ENCODE peak calls at places on chromosomes 12 and 14, in four cellular contexts. One of them, this sample, is unnamed.

GRCh38 chr12:1799068-1799881 is 21.1 kb upstream of the LRTM2 start:
- DNase-seq in K562: no peak
- DNase-seq in HCT116: no peak
- DNase-seq in Panc1: no peak
- DNase-seq in this sample: no peak

GRCh38 chr14:48857366-48857765 is 728.8 kb downstream of the RPS29 start:
- DNase-seq in K562: no peak
- DNase-seq in HCT116: no peak
- DNase-seq in Panc1: no peak
- DNase-seq in this sample: no peak

GRCh38 chr12:125145196-125145595 is 80.0 kb downstream of the AACS start:
- DNase-seq in K562: no peak
- DNase-seq in HCT116: no peak
- DNase-seq in Panc1: no peak
- DNase-seq in this sample: no peak

GRCh38 chr14:75123991-75124390 is 2.9 kb downstream of the NEK9 start:
- DNase-seq in K562: peak; percentile 38
- DNase-seq in HCT116: peak; percentile 46
- DNase-seq in Panc1: no peak
- DNase-seq in this sample: peak; percentile 30

GRCh38 chr14:79161576-79161975 is 991.4 kb downstream of the NRXN3 start:
- DNase-seq in K562: no peak
- DNase-seq in HCT116: no peak
- DNase-seq in Panc1: no peak
- DNase-seq in this sample: no peak

GRCh38 chr12:14322403-14322802 is 43.1 kb upstream of the ATF7IP start:
- DNase-seq in K562: no peak
- DNase-seq in HCT116: no peak
- DNase-seq in Panc1: no peak
- DNase-seq in this sample: no peak

GRCh38 chr14:96588410-96589249 is 86.4 kb downstream of the PAPOLA start:
- DNase-seq in K562: no peak
- DNase-seq in HCT116: no peak
- DNase-seq in Panc1: no peak
- DNase-seq in this sample: no peak

GRCh38 chr12:94812345-94812744 is 162.0 kb upstream of the TMCC3 start:
- DNase-seq in K562: no peak
- DNase-seq in HCT116: no peak
- DNase-seq in Panc1: no peak
- DNase-seq in this sample: no peak

GRCh38 chr12:99097170-99097569 is 452.1 kb downstream of the APAF1 start:
- DNase-seq in K562: no peak
- DNase-seq in HCT116: no peak
- DNase-seq in Panc1: no peak
- DNase-seq in this sample: no peak

GRCh38 chr12:27807063-27807703 is 27.1 kb upstream of the MANSC4 start:
- DNase-seq in K562: no peak
- DNase-seq in HCT116: no peak
- DNase-seq in Panc1: no peak
- DNase-seq in this sample: no peak

GRCh38 chr14:96847451-96847850 is 50.3 kb downstream of the VRK1 start:
- DNase-seq in K562: peak; percentile 17
- DNase-seq in HCT116: no peak
- DNase-seq in Panc1: no peak
- DNase-seq in this sample: no peak

GRCh38 chr12:43282106-43282505 is 269.9 kb downstream of the ADAMTS20 start:
- DNase-seq in K562: no peak
- DNase-seq in HCT116: peak; percentile 16
- DNase-seq in Panc1: no peak
- DNase-seq in this sample: no peak

GRCh38 chr14:68888883-68889282 is 90.2 kb downstream of the ACTN1 start:
- DNase-seq in K562: no peak
- DNase-seq in HCT116: no peak
- DNase-seq in Panc1: no peak
- DNase-seq in this sample: no peak
- H3K27ac ChIP-seq in K562: no peak overlapping the region
- H3K27ac ChIP-seq in HCT116: no peak overlapping the region
- H3K27ac ChIP-seq in Panc1: no peak overlapping the region
- H3K27ac ChIP-seq in this sample: no peak overlapping the region

GRCh38 chr12:84161296-84161695 is 751.3 kb downstream of the SLC6A15 start:
- DNase-seq in K562: no peak
- DNase-seq in HCT116: no peak
- DNase-seq in Panc1: no peak
- DNase-seq in this sample: no peak

GRCh38 chr12:84166812-84167211 is 745.8 kb downstream of the SLC6A15 start:
- DNase-seq in K562: no peak
- DNase-seq in HCT116: no peak
- DNase-seq in Panc1: no peak
- DNase-seq in this sample: no peak

DNA sequence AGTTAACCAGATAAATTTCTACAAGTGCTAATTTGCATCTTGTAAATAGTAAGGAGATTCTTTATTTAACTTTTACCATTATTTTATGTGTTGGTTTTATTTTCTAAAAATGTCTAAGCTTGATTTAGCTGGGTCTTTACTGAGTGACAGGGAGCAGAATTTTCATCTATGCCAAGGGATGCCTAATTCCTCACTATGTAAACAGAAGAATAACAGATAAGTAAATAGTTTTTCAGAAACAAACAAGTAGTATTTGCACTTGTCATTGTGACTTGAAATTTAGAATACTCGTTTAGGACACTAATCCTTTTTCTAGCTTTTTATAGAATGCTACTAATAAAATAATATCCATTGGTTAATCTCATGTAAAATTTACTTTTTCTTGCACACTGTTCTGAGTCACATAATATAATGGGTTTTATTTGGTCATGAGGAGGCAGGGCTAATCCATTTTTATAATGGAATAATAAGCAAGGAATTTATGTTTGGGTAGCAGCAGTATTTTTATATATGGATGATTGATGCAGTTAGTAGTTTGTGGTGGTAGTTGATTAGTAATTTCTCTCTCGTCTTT is 746.5 kb downstream of the SLC6A15 start:
- DNase-seq in K562: no peak
- DNase-seq in HCT116: no peak
- DNase-seq in Panc1: no peak
- DNase-seq in this sample: no peak
- TF ChIP-seq POLR2AphosphoS5 in K562: no peak
- TF ChIP-seq POLR2AphosphoS5 in HCT116: no peak
- TF ChIP-seq POLR2AphosphoS5 in Panc1: no peak
- TF ChIP-seq POLR2AphosphoS5 in this sample: no peak

GRCh38 chr12:95836185-95836609 is 22.6 kb upstream of the SNRPF start:
- DNase-seq in K562: no peak
- DNase-seq in HCT116: no peak
- DNase-seq in Panc1: no peak
- DNase-seq in this sample: no peak

GRCh38 chr12:95838125-95838524 is 20.6 kb upstream of the SNRPF start:
- DNase-seq in K562: no peak
- DNase-seq in HCT116: no peak
- DNase-seq in Panc1: no peak
- DNase-seq in this sample: no peak

GRCh38 chr12:95834572-95834971 is 24.2 kb upstream of the SNRPF start:
- DNase-seq in K562: no peak
- DNase-seq in HCT116: no peak
- DNase-seq in Panc1: no peak
- DNase-seq in this sample: no peak

GRCh38 chr12:95837240-95838038 is 21.3 kb upstream of the SNRPF start:
- DNase-seq in K562: no peak
- DNase-seq in HCT116: no peak
- DNase-seq in Panc1: no peak
- DNase-seq in this sample: no peak

GRCh38 chr12:95836630-95837239 is 22.0 kb upstream of the SNRPF start:
- DNase-seq in K562: no peak
- DNase-seq in HCT116: no peak
- DNase-seq in Panc1: no peak
- DNase-seq in this sample: no peak
- H3K27ac ChIP-seq in K562: no peak overlapping the region
- H3K27ac ChIP-seq in HCT116: no peak overlapping the region
- H3K27ac ChIP-seq in Panc1: peak overlapping the region; percentile 51
- H3K27ac ChIP-seq in this sample: no peak overlapping the region

GRCh38 chr12:24938341-24938740 is 10.6 kb downstream of the BCAT1 start:
- DNase-seq in K562: no peak
- DNase-seq in HCT116: no peak
- DNase-seq in Panc1: no peak
- DNase-seq in this sample: no peak
- TF ChIP-seq POLR2AphosphoS5 in K562: no peak
- TF ChIP-seq POLR2AphosphoS5 in HCT116: no peak
- TF ChIP-seq POLR2AphosphoS5 in Panc1: no peak
- TF ChIP-seq POLR2AphosphoS5 in this sample: no peak

GRCh38 chr12:68240975-68241374 is 12.4 kb downstream of the IL22 start:
- DNase-seq in K562: no peak
- DNase-seq in HCT116: no peak
- DNase-seq in Panc1: no peak
- DNase-seq in this sample: no peak
- H3K27ac ChIP-seq in K562: no peak overlapping the region
- H3K27ac ChIP-seq in HCT116: no peak overlapping the region
- H3K27ac ChIP-seq in Panc1: no peak overlapping the region
- H3K27ac ChIP-seq in this sample: no peak overlapping the region

GRCh38 chr12:52907092-52907810 is 2.4 kb upstream of the KRT8 start:
- DNase-seq in K562: peak; percentile 69
- DNase-seq in HCT116: no peak
- DNase-seq in Panc1: no peak
- DNase-seq in this sample: no peak
- TF ChIP-seq POLR2AphosphoS5 in K562: no peak
- TF ChIP-seq POLR2AphosphoS5 in HCT116: peak; percentile 71
- TF ChIP-seq POLR2AphosphoS5 in Panc1: no peak
- TF ChIP-seq POLR2AphosphoS5 in this sample: no peak

GRCh38 chr12:56749364-56749763 is 2.8 kb downstream of the PRIM1 start:
- DNase-seq in K562: no peak
- DNase-seq in HCT116: no peak
- DNase-seq in Panc1: no peak
- DNase-seq in this sample: no peak
- H3K27ac ChIP-seq in K562: peak overlapping the region; percentile 16
- H3K27ac ChIP-seq in HCT116: no peak overlapping the region
- H3K27ac ChIP-seq in Panc1: no peak overlapping the region
- H3K27ac ChIP-seq in this sample: peak overlapping the region; percentile 34

DNA sequence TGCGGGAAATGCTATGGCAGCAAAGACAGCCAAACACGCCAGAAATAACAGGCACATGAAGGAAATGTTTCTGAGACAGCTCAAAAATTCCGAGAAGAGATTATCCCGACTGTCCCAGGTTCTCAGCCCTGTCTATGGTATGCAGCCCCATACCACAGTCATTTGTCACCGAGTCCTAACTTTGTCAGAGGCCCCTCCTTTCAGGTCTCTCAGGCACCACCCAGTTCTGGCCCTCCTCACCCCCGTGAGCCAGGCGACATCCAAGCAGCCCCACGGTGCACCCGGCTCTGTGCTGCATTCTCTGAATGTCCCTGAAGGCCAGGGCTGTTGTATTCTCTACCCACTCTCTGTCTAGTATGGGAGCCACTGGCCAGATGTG is 24.0 kb downstream of the SSH1 start:
- DNase-seq in K562: no peak
- DNase-seq in HCT116: peak; percentile 71
- DNase-seq in Panc1: no peak
- DNase-seq in this sample: no peak
- TF ChIP-seq POLR2AphosphoS5 in K562: no peak
- TF ChIP-seq POLR2AphosphoS5 in HCT116: peak; percentile 33
- TF ChIP-seq POLR2AphosphoS5 in Panc1: peak; percentile 3
- TF ChIP-seq POLR2AphosphoS5 in this sample: no peak

This sample was measured in HL-60.